ENCODE peak calls at places on chromosome 7, in four cellular contexts. D is A549, Q is sigmoid colon, P is esophagus squamous epithelium. L is an unnamed sample. For H3K4me1, the result is how much of the 10 kb centered on the place peaks cover.

GRCh38 chr7:101363734-101364374 is 1.2 kb downstream of the COL26A1 start:
- DNase-seq in Q (peak), D (peak), P (no peak), L (no peak)

GRCh38 chr7:120989571-120990220 is 1.2 kb downstream of the CPED1 start:
- DNase-seq in D (no peak), P (no peak), Q (peak), L (no peak)

GRCh38 chr7:16295558-16295957 is 125.8 kb downstream of the CRPPA start:
- DNase-seq in P (no peak), D (no peak), Q (no peak), L (no peak)

GRCh38 chr7:117949232-117949631 is 76.0 kb upstream of the CTTNBP2 start:
- DNase-seq in P (no peak), D (peak), Q (no peak), L (no peak)

GRCh38 chr7:139782932-139783331 is 5.1 kb upstream of the HIPK2 start:
- DNase-seq in P (no peak), Q (no peak), D (no peak), L (no peak)

GRCh38 chr7:1131471-1132265 is 28.3 kb downstream of the ZFAND2A start:
- DNase-seq in P (no peak), Q (no peak), D (no peak), L (no peak)

GRCh38 chr7:155965010-155965409 is 152.7 kb upstream of the SHH start:
- DNase-seq in D (no peak), Q (peak), P (no peak), L (no peak)

GRCh38 chr7:45701701-45702460 is 127.7 kb downstream of the ADCY1 start:
- DNase-seq in D (no peak), Q (no peak), P (no peak), L (no peak)

GRCh38 chr7:133912916-133913697 is 214.0 kb upstream of the LRGUK start:
- DNase-seq in D (no peak), P (no peak), Q (no peak), L (no peak)

GRCh38 chr7:151945224-151945623 is 11.0 kb upstream of the GALNTL5 start:
- DNase-seq in P (no peak), Q (no peak), D (no peak), L (no peak)

GRCh38 chr7:80095545-80095944 is 39.1 kb upstream of the GNAI1 start:
- DNase-seq in Q (no peak), P (no peak), D (no peak), L (no peak)

GRCh38 chr7:3520206-3520605 is 219.2 kb downstream of the SDK1 start:
- DNase-seq in P (no peak), D (no peak), Q (no peak), L (no peak)

GRCh38 chr7:66557214-66558200 is 71.2 kb upstream of the KCTD7 start:
- DNase-seq in P (no peak), D (peak), Q (peak), L (peak)

GRCh38 chr7:151762501-151763245 is 114.2 kb downstream of the PRKAG2 start:
- DNase-seq in Q (peak), D (no peak), P (no peak), L (no peak)

GRCh38 chr7:69358163-69358821 is 240.0 kb upstream of the AUTS2 start:
- DNase-seq in Q (no peak), D (no peak), P (no peak), L (no peak)

GRCh38 chr7:112162161-112163020 is 43.8 kb downstream of the DOCK4 start:
- DNase-seq in P (no peak), Q (peak), D (peak), L (peak)

GRCh38 chr7:125061776-125062397 is 132.3 kb upstream of the POT1 start:
- DNase-seq in P (no peak), Q (no peak), D (peak), L (no peak)

GRCh38 chr7:151923097-151923876 is 33.0 kb upstream of the GALNTL5 start:
- DNase-seq in P (no peak), Q (peak), D (no peak), L (no peak)

GRCh38 chr7:8433477-8434289 is at the start of gene NXPH1:
- DNase-seq in D (no peak), Q (no peak), P (no peak), L (no peak)

GRCh38 chr7:131095346-131095745 is 232.3 kb upstream of the MKLN1 start:
- DNase-seq in D (no peak), Q (no peak), P (no peak), L (no peak)

GRCh38 chr7:55063633-55064032 is 44.8 kb downstream of the EGFR start:
- DNase-seq in D (no peak), Q (no peak), P (no peak), L (no peak)

GRCh38 chr7:152477079-152477478 is 41.3 kb upstream of the KMT2C start:
- DNase-seq in D (no peak), P (no peak), Q (no peak), L (no peak)

GRCh38 chr7:21365866-21366624 is 61.8 kb upstream of the SP4 start:
- DNase-seq in Q (no peak), P (no peak), D (peak), L (no peak)

GRCh38 chr7:46603780-46604725 is 683.0 kb upstream of the IGFBP3 start:
- DNase-seq in D (no peak), Q (peak), P (no peak), L (no peak)

GRCh38 chr7:47337531-47337930 is 244.4 kb downstream of the TNS3 start:
- DNase-seq in Q (no peak), P (no peak), D (peak), L (no peak)

GRCh38 chr7:116212859-116213258 is 2.5 kb downstream of the TES start:
- DNase-seq in P (no peak), D (no peak), Q (no peak), L (no peak)
- H3K4me1 ChIP-seq in P (under half), D (half or more), Q (under half), L (under half)

DNA sequence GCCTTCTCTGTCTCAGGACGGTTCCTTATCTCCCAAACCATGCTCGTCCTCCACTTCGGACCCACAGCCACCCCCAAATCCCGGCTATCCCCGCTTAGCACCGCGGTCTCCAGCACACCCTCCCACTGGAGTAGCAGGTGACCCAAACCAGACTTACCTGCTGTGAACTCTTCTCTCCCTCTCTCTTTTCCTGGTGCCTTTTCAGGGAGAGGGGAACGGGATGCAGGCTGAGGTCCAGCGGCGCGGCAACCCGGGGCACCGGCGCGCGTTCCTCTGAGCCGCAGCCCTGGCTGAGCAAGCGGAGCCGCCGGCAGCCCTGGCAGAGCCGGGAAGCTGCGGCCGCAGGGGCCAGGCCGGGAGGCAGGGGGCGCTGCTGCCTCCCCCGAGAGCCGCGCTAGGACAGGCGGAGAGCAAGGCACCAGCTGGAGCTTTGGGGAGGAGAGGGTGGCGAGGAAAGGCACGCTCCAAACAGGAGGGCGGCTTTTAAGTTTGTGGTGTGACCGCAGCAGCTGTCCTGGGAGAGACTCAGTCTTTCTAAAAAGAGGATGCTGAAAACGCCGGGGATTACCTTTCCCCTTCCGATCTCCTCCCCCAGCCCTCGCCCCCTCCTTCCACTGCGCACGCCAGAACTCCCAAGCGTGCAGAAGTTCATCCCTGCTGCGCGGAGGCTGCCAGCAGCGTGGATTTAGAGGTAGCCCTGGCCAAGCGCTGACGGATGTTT is at the start of gene SEMA3D:
- DNase-seq in P (no peak), D (peak), Q (peak), L (peak)
- H3K4me3 ChIP-seq in P (peak), D (peak), Q (peak), L (peak)

DNA sequence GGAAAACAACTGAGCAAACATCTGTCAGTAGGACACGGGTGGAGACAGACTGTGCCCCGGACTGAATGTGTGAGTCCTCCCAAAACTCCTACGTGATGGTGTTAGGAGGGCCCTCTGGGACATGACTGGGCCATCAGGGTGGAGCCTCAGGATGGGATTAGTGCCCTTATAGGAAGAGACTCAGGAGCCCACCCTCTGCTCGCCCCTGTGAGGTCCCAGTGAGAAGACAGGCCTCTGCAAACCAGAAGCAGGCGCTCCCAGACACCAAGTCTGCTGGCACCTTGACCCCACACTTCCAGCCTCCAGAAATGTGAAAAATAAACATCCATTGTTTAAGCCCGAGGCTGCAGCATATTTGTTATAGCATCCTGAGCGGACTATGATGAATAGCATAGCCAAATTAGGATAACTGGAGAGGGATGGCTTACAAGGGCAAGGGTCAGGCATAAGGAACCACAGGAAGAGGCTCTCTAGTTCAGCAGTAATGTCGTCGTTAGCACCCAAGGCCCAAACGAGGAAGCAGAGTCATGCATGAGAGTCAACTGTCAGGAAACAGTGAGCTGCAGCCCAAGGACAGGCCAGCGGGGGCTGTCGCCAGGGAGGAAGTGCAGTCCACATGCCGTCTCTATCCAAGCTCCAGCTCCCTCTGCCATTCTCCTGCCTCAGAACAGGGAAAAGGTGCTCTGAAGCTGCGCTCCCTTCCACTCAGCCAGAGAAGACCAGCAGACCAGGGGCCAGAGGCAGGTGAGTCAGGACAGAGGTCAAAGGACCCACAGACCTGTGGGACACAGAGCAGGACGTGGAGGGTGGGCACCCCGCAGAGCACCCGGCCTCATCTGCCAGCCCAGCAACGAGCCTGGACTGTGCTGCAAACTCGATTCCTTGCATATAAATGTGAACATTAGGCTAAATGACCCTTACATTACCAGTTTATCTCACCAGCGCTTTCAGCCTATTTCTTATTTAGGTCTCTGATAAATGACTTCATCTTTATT is 50.5 kb downstream of the PTPRN2 start:
- DNase-seq in Q (no peak), D (no peak), P (no peak), L (no peak)
- H3K4me1 ChIP-seq in Q (under half), D (under half), P (under half), L (under half)

GRCh38 chr7:141076377-141076776 is 2.5 kb downstream of the TMEM178B start:
- DNase-seq in P (no peak), Q (no peak), D (no peak), L (no peak)
- H3K4me3 ChIP-seq in P (no peak), Q (no peak), D (no peak), L (no peak)

DNA sequence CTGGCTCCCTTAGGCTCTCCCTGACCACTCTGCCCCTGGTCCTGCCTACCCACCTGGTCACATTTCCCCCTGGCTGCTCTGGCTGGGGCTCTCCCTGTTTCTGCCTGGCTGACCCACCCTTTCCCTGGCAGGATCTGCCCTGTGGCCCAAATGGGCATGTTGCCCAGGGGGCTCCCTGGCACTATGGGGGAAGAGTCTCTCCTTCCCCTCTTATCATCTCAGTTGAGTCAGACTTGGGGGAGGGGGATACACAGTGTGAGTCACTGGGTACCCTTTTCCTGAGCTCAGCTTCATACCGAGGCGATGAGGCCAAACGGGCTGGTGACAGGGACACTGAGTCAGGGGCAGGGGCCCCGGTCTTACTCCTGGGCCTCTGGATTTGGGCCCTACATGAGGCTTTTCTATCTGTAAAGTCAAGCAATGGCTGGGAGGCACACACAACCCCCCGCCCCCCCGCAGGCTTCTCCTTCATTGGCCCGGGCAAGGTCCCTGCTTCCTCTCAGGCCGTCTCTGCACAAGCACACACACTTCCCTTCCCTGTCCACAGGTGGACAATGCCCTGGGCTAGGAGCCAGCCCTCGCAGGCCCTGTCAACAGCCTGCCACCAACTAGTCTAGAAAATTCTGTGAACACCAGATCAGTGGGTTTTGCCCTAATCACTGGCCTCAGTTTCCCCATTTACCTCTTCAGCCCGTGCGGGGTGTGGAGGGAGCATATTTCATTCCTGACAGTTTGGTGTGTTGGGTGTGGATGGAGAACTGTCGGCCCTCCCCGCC is 627 bp upstream of the FLNC start:
- DNase-seq in D (no peak), Q (peak), P (no peak), L (no peak)
- H3K4me1 ChIP-seq in D (half or more), Q (half or more), P (under half), L (under half)